ENCODE peak calls at places on chromosome 1, in six cellular contexts. L, C, X, O, B and V are unnamed samples.

GRCh38 chr1:47772281-47772680 is 224.9 kb downstream of the TRABD2B start:
- DNase-seq in C (no peak), X (no peak), B (no peak), L (no peak), O (no peak), V (no peak)

GRCh38 chr1:184507604-184508289 is 120.9 kb downstream of the C1orf21 start:
- DNase-seq in C (no peak), B (no peak), X (no peak), L (no peak), O (no peak), V (no peak)

GRCh38 chr1:42552636-42553035 is 89.5 kb downstream of the CCDC30 start:
- DNase-seq in L (no peak), B (no peak), O (no peak), X (no peak), C (no peak), V (no peak)

GRCh38 chr1:155952505-155952890 is 11.1 kb downstream of the RXFP4 start:
- DNase-seq in L (no peak), X (no peak), B (no peak), O (no peak), C (no peak), V (no peak)

GRCh38 chr1:64471218-64471719 is 1.3 kb downstream of the CACHD1 start:
- DNase-seq in L (no peak), O (no peak), C (peak), B (no peak), X (peak), V (peak)

GRCh38 chr1:237712808-237713207 is 177.9 kb downstream of the ZP4 start:
- DNase-seq in L (no peak), O (no peak), X (no peak), B (no peak), C (no peak), V (no peak)

GRCh38 chr1:53080041-53080440 is 18.0 kb downstream of the PODN start:
- DNase-seq in B (no peak), L (no peak), C (no peak), X (no peak), O (no peak), V (no peak)

GRCh38 chr1:6477039-6477820 is 11.3 kb upstream of the TNFRSF25 start:
- DNase-seq in L (no peak), X (no peak), B (no peak), C (no peak), O (no peak), V (no peak)